ENCODE peak calls at places on chromosomes 6 and 20, in six cellular contexts. R is neural crest cell, F is epithelial cell of proximal tubule, K is fibroblast of the aortic adventitia, L is progenitor cell of endocrine pancreas, T is kidney epithelial cell. O is an unnamed sample.

GRCh38 chr6:132322398-132322797 is 78.9 kb downstream of the MOXD1 start:
- DNase-seq in R (no peak), F (no peak), L (no peak), K (peak), T (no peak), O (no peak)

GRCh38 chr6:2944405-2945068 is 26.8 kb downstream of the SERPINB6 start:
- DNase-seq in T (no peak), F (no peak), R (no peak), K (no peak), L (no peak), O (no peak)

GRCh38 chr6:26170181-26170580 is 83.0 kb downstream of the HFE start:
- DNase-seq in K (no peak), L (no peak), T (no peak), R (no peak), F (no peak), O (no peak)

GRCh38 chr20:38407321-38407720 is 27.8 kb downstream of the SNHG17 start:
- DNase-seq in R (no peak), L (no peak), T (no peak), K (no peak), F (no peak), O (no peak)

GRCh38 chr6:89122625-89123024 is 4.8 kb upstream of the SRSF12 start:
- DNase-seq in R (no peak), L (no peak), T (no peak), F (no peak), K (peak), O (no peak)

GRCh38 chr6:118804091-118804490 is 89.9 kb upstream of the ASF1A start:
- DNase-seq in L (no peak), F (no peak), T (no peak), K (no peak), R (no peak), O (no peak)

GRCh38 chr6:97790926-97791590 is 508.0 kb upstream of the MMS22L start:
- DNase-seq in F (no peak), K (no peak), T (no peak), L (no peak), R (no peak), O (no peak)

GRCh38 chr20:38880952-38881735 is 45.1 kb upstream of the FAM83D start:
- DNase-seq in T (no peak), F (no peak), L (no peak), R (no peak), K (no peak), O (no peak)

GRCh38 chr6:5389086-5389745 is 127.9 kb downstream of the FARS2 start:
- DNase-seq in L (no peak), K (peak), T (no peak), R (no peak), F (no peak), O (no peak)

GRCh38 chr20:47455133-47456040 is 46.3 kb upstream of the NCOA3 start:
- DNase-seq in F (no peak), R (no peak), K (no peak), T (no peak), L (no peak), O (no peak)

GRCh38 chr6:167501831-167502385 is 177.0 kb downstream of the TTLL2 start:
- DNase-seq in T (no peak), L (no peak), F (no peak), R (no peak), K (no peak), O (no peak)

GRCh38 chr20:48916699-48917098 is 4.8 kb upstream of the ARFGEF2 start:
- DNase-seq in F (no peak), K (no peak), T (no peak), R (no peak), L (no peak), O (no peak)

GRCh38 chr6:142359271-142359960 is 57.6 kb downstream of the ADGRG6 start:
- DNase-seq in T (no peak), R (no peak), L (no peak), K (peak), F (no peak), O (no peak)

GRCh38 chr6:33851959-33852358 is 48.2 kb upstream of the MLN start:
- DNase-seq in K (no peak), R (peak), T (no peak), F (no peak), L (peak), O (no peak)

GRCh38 chr20:43016257-43016656 is 173.4 kb downstream of the PTPRT start:
- DNase-seq in L (no peak), K (no peak), F (no peak), R (no peak), T (no peak), O (no peak)

GRCh38 chr6:30610065-30610464 is 7.0 kb downstream of the PPP1R10 start:
- DNase-seq in F (no peak), R (no peak), L (no peak), K (no peak), T (no peak), O (no peak)

GRCh38 chr6:135525550-135525949 is 28.0 kb upstream of the AHI1 start:
- DNase-seq in R (no peak), L (no peak), F (no peak), K (peak), T (no peak), O (no peak)

GRCh38 chr20:17936791-17937687 is 31.6 kb downstream of the SNX5 start:
- DNase-seq in R (no peak), F (no peak), K (peak), L (no peak), T (no peak), O (no peak)

GRCh38 chr6:108896111-108896661 is 48.0 kb downstream of the ARMC2 start:
- DNase-seq in T (no peak), L (no peak), F (no peak), R (no peak), K (peak), O (no peak)

GRCh38 chr6:105896821-105897095 is 189.4 kb upstream of the PRDM1 start:
- DNase-seq in K (no peak), R (no peak), F (no peak), L (no peak), T (no peak), O (no peak)

GRCh38 chr6:126039284-126039683 is 52.9 kb downstream of the TRMT11 start:
- DNase-seq in R (no peak), F (peak), K (peak), L (no peak), T (peak), O (no peak)

GRCh38 chr20:63238491-63239126 is 2.9 kb downstream of the BIRC7 start:
- DNase-seq in T (no peak), R (no peak), K (no peak), L (no peak), F (no peak), O (no peak)

GRCh38 chr20:40685349-40685748 is 3.7 kb downstream of the MAFB start:
- DNase-seq in K (no peak), T (no peak), R (no peak), F (no peak), L (no peak), O (no peak)

GRCh38 chr20:3068986-3069900 is 2.2 kb upstream of the OXT start:
- DNase-seq in K (no peak), R (no peak), L (no peak), F (peak), T (no peak), O (no peak)

GRCh38 chr6:87697581-87698552 is 4.2 kb downstream of the AKIRIN2 start:
- DNase-seq in L (no peak), T (no peak), K (peak), R (no peak), F (no peak), O (no peak)

GRCh38 chr20:14360386-14360785 is 23.0 kb upstream of the FLRT3 start:
- DNase-seq in L (no peak), T (no peak), R (no peak), F (no peak), K (peak), O (no peak)

GRCh38 chr20:44034965-44035635 is 120.4 kb downstream of the TOX2 start:
- DNase-seq in K (no peak), T (no peak), L (no peak), F (no peak), R (no peak), O (peak)

GRCh38 chr6:42138630-42139619 is 3.5 kb downstream of the C6orf132 start:
- DNase-seq in K (no peak), T (no peak), L (no peak), R (no peak), F (no peak), O (no peak)

GRCh38 chr6:36978687-36979086 is 7.3 kb downstream of the MTCH1 start:
- DNase-seq in F (no peak), R (no peak), T (no peak), L (no peak), K (peak), O (no peak)

GRCh38 chr6:36977470-36977941 is 8.5 kb downstream of the MTCH1 start:
- DNase-seq in R (no peak), K (no peak), L (no peak), F (no peak), T (no peak), O (no peak)

GRCh38 chr6:36980129-36980528 is 5.9 kb downstream of the MTCH1 start:
- DNase-seq in R (no peak), T (no peak), F (no peak), L (no peak), K (no peak), O (no peak)

GRCh38 chr6:36980876-36981619 is 4.9 kb downstream of the MTCH1 start:
- DNase-seq in T (no peak), F (no peak), R (no peak), L (no peak), K (no peak), O (no peak)

DNA sequence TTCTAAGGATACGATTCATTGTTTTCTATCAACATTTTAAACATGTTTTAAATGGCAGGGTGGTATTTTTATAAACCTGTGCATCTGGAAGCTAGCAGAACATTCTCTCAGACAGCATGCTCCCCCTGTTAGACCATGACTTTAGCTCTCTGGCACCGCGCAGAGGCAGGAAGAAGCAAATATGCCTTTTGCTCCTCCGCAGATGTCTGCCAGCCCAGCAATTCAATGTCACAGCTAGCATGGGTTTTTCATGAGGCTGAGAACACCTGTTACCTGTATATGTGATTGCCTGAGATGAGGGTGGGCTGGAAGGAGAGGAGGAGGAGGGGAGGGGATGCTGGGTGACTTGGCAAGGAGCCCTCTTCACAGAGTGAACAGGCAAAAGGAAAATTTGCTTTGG is 6.7 kb downstream of the MTCH1 start:
- DNase-seq in F (no peak), R (no peak), L (no peak), T (no peak), K (peak), O (no peak)
- TF ChIP-seq CTCF in F (peak), R (peak), L (peak), T (peak), K (peak), O (peak)

DNA sequence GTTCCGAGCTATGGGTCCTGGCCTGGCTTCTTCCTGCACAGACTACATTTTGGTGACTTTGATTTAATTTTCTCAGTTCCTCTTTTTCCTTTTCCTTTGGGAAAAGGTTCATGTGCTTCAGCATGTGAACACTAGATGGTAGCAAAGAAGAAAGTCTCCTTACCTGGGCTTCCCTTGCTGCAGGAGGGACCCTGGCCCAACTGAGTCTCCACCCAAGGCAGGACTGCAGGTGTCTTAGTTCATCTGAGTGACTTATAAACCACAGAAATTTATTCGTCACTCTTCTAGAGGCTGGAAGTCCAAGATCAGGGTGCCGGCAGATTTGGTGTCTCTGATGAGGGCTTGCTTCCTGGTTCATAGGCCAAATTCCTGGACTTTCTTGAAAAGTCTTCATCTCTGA is 163.2 kb downstream of the SYCP2 start:
- DNase-seq in T (no peak), F (no peak), K (no peak), R (no peak), L (no peak), O (no peak)
- TF ChIP-seq CTCF in T (no peak), F (peak), K (no peak), R (peak), L (peak), O (peak)

GRCh38 chr6:152098683-152099082 is 291.2 kb downstream of the ESR1 start:
- DNase-seq in K (no peak), F (no peak), L (no peak), R (no peak), T (no peak), O (no peak)

GRCh38 chr6:152094276-152094675 is 286.8 kb downstream of the ESR1 start:
- DNase-seq in L (no peak), F (no peak), K (no peak), T (no peak), R (no peak), O (no peak)

GRCh38 chr6:152099816-152100618 is 292.5 kb downstream of the ESR1 start:
- DNase-seq in T (no peak), L (no peak), K (peak), F (no peak), R (no peak), O (no peak)

GRCh38 chr6:152094992-152095592 is 287.6 kb downstream of the ESR1 start:
- DNase-seq in F (peak), R (no peak), L (no peak), T (peak), K (peak), O (no peak)

GRCh38 chr6:152096863-152097496 is 289.5 kb downstream of the ESR1 start:
- DNase-seq in F (no peak), R (no peak), T (no peak), K (peak), L (no peak), O (no peak)
- TF ChIP-seq CTCF in F (no peak), R (no peak), T (no peak), K (peak), L (no peak), O (no peak)

GRCh38 chr6:100460650-100461204 is 4.0 kb downstream of the SIM1 start:
- DNase-seq in T (no peak), L (no peak), K (no peak), F (no peak), R (no peak), O (no peak)
- TF ChIP-seq CTCF in T (peak), L (peak), K (peak), F (peak), R (peak), O (peak)

GRCh38 chr20:56175884-56176283 is 72.6 kb upstream of the MC3R start:
- DNase-seq in R (no peak), T (no peak), F (no peak), K (no peak), L (no peak), O (no peak)

GRCh38 chr20:56166781-56167465 is 81.6 kb upstream of the MC3R start:
- DNase-seq in L (no peak), R (no peak), K (no peak), T (no peak), F (no peak), O (no peak)

GRCh38 chr20:56174416-56174815 is 74.1 kb upstream of the MC3R start:
- DNase-seq in L (no peak), F (no peak), R (no peak), T (no peak), K (no peak), O (no peak)

DNA sequence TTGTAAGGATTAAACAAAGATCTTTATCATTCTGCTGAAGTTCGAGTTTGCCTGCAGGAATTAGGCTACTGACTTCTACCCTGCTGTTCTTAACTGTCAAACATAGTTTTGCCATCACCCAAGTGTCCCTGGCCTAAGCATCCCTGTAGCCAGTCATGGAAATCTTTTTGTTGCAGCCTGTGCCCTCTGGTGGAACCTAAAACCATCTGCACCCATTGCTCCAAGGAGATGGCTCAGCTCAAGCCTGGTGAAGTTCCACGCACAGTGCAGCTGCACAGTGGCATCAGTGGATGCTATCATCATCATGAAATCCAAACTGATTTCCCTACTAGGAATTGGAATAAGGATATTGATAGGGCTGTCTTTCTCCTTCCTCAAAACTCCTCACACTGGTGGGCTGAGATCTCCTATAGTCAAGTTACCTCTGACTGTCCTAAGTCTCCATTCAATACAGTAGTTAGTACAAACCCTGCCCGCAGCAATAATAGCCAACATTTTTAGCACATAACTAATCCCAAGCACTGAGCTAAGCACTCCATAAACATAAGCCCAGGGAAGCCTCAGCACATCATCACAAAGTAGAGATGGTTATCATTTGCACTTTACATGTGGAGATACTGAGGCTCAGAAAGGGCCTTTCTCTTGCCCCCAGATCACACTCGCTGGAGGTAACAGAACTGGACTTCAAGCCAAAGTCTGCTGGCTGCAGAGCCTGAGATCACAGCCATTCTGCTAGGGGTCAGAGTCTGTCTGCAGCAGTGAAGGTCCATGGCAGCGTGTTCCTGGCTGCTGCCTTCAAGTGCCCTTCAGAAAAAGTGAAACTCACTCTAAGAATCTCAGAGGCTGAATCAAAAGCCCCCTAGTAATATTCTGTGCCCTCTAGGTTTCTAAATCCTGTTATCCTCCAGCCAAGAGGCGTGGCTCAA is 77.2 kb upstream of the MC3R start:
- DNase-seq in F (no peak), K (no peak), T (no peak), L (no peak), R (no peak), O (no peak)
- TF ChIP-seq CTCF in F (peak), K (no peak), T (peak), L (no peak), R (no peak), O (peak)

DNA sequence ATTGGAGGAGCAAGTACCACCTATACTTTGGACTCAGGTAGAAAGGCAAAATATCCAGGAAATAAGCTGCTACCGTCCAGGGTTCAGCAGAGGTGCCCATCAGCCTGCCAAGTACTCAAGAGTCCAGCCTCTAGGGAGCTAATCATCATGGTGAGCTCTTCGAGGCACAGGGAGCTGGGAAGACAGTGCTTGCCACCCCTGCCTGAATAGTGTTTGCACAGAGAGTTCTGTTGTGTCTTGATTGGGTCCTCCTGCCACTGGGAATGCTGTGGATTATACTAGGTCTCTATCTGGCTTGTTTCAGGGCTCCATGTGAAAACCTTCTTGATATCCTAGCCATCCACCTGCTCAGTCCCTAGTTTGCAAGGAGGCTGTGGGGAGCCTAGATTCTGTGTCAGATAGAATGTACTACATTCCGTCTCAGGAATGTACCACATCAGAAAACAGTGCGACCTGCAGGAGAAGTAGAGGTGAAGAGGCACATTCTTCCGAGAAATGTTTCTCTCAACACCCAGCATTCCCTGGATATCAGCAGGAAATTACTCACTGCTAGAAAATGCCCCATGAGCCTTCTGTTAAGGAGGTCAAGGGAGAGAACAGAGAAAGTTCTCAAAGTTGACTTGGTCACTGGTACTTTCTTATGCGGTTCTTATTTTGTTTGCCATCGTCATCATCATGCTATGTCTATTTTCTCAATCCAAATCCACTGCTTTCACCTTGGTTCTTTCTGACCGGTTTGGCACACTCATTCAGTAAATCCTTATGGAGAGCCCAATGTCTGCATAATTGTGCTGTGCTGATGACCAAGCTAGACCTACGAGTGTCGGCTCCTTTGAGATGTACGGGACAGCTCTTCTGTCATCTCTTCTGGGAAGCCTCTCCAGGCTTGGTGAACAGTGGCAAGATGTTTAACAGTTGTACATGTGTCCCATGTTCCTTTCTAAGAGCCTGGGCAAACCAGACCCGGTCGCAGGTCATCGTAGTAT is 30.7 kb downstream of the PTPN1 start:
- DNase-seq in K (peak), F (peak), R (no peak), L (no peak), T (peak), O (no peak)
- TF ChIP-seq CTCF in K (no peak), F (peak), R (no peak), L (no peak), T (no peak), O (no peak)

DNA sequence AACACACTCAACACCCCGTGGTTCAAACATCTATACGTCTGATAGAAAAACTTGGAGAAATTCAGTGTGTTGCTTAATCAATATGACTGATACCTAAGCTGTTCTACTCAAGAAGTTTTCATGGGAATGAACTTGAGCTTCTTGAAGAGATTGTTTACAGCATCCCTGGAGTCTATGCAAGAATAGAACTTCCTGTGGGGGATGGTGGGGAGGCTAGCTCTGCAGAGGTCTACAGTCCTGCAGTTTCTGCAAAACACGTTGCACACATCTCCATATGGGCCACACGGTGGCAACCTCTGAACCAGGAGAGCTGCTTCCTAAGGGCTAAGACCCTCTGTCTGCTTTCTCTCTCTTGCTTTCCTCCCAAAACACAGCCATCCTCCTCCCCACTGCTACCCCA is 32.7 kb upstream of the FANCE start:
- DNase-seq in L (no peak), K (peak), T (no peak), F (no peak), R (no peak), O (no peak)
- TF ChIP-seq CTCF in L (peak), K (peak), T (peak), F (no peak), R (peak), O (peak)

O was measured in type B pancreatic cell.